ENCODE peak calls at places on chromosomes 6 and 20, in nine cellular contexts. N is endothelial cell, E is Calu3, M is esophagus squamous epithelium, W is heart left ventricle, A is WTC11, R is ovary, K is IMR-90, J is HCT116. Y is an unnamed sample.

GRCh38 chr20:23235173-23236027 is 115.2 kb upstream of the NXT1 start:
- DNase-seq in N (peak; percentile 73), E (peak; percentile 23), M (no peak), W (peak; percentile 85), A (peak; percentile 78), R (peak; percentile 76), K (peak; percentile 54), J (peak; percentile 52), Y (peak; percentile 84)

GRCh38 chr20:51639206-51639832 is 96.8 kb upstream of the NFATC2 start:
- DNase-seq in N (peak; percentile 85), E (peak; percentile 86), M (no peak), W (peak; percentile 74), A (peak; percentile 90), R (peak; percentile 57), K (peak; percentile 70), J (peak; percentile 52), Y (peak; percentile 89)

GRCh38 chr6:19812512-19813119 is 24.6 kb upstream of the ID4 start:
- DNase-seq in N (peak; percentile 8), E (no peak), M (no peak), W (no peak), A (no peak), R (no peak), K (peak; percentile 61), J (peak; percentile 38), Y (no peak)

GRCh38 chr20:62887147-62887859 is 25.7 kb upstream of the TCFL5 start:
- DNase-seq in N (no peak), E (no peak), M (no peak), W (no peak), A (no peak), R (peak; percentile 42), K (peak; percentile 96), J (no peak), Y (no peak)

GRCh38 chr6:38158762-38159350 is 339.3 kb downstream of the ZFAND3 start:
- DNase-seq in N (no peak), E (no peak), M (no peak), W (no peak), A (no peak), R (no peak), K (no peak), J (no peak), Y (no peak)

GRCh38 chr6:14524319-14524718 is 406.7 kb downstream of the CD83 start:
- DNase-seq in N (no peak), E (no peak), M (no peak), W (no peak), A (no peak), R (no peak), K (peak; percentile 92), J (no peak), Y (no peak)

GRCh38 chr6:116631379-116631990 is 15.2 kb downstream of the RSPH4A start:
- DNase-seq in N (peak; percentile 35), E (no peak), M (no peak), W (no peak), A (peak; percentile 19), R (peak; percentile 10), K (no peak), J (no peak), Y (no peak)

GRCh38 chr6:20366082-20366834 is 35.4 kb upstream of the E2F3 start:
- DNase-seq in N (no peak), E (no peak), M (no peak), W (no peak), A (no peak), R (no peak), K (no peak), J (no peak), Y (no peak)

GRCh38 chr6:137094411-137095008 is 49.7 kb upstream of the IL20RA start:
- DNase-seq in N (peak; percentile 55), E (peak; percentile 44), M (no peak), W (no peak), A (peak; percentile 55), R (peak; percentile 25), K (peak; percentile 67), J (peak; percentile 56), Y (no peak)

GRCh38 chr6:89321571-89321970 is 6.5 kb upstream of the GABRR2 start:
- DNase-seq in N (no peak), E (no peak), M (no peak), W (no peak), A (no peak), R (no peak), K (no peak), J (no peak), Y (no peak)

GRCh38 chr20:364905-365794 is 15.4 kb upstream of the TRIB3 start:
- DNase-seq in N (no peak), E (no peak), M (no peak), W (no peak), A (no peak), R (no peak), K (peak; percentile 51), J (peak; percentile 73), Y (no peak)

GRCh38 chr20:20713244-20713765 is 861 bp upstream of the RALGAPA2 start:
- DNase-seq in N (no peak), E (no peak), M (no peak), W (no peak), A (peak; percentile 26), R (peak; percentile 18), K (no peak), J (no peak), Y (no peak)

GRCh38 chr6:14645221-14645620 is 527.6 kb downstream of the CD83 start:
- DNase-seq in N (no peak), E (no peak), M (no peak), W (no peak), A (no peak), R (no peak), K (no peak), J (no peak), Y (no peak)

GRCh38 chr20:31661625-31662371 is 24.1 kb downstream of the COX4I2 start:
- DNase-seq in N (peak; percentile 80), E (peak; percentile 90), M (no peak), W (peak; percentile 90), A (peak; percentile 87), R (peak; percentile 81), K (peak; percentile 54), J (peak; percentile 40), Y (peak; percentile 89)

GRCh38 chr6:36608788-36609563 is 14.8 kb downstream of the SRSF3 start:
- DNase-seq in N (no peak), E (no peak), M (no peak), W (no peak), A (peak; percentile 2), R (no peak), K (no peak), J (no peak), Y (no peak)

GRCh38 chr6:108838101-108838717 is 10.0 kb upstream of the ARMC2 start:
- DNase-seq in N (peak; percentile 44), E (peak; percentile 30), M (no peak), W (no peak), A (peak; percentile 76), R (no peak), K (peak; percentile 6), J (no peak), Y (no peak)

GRCh38 chr20:17287503-17287902 is 60.7 kb downstream of the PCSK2 start:
- DNase-seq in N (no peak), E (no peak), M (no peak), W (no peak), A (peak; percentile 60), R (no peak), K (no peak), J (no peak), Y (no peak)
- TF ChIP-seq CTCF in N (peak; percentile 61), E (no peak), M (no peak), W (no peak), A (peak; percentile 73), R (no peak), K (peak; percentile 4), J (peak; percentile 52), Y (peak; percentile 13)

GRCh38 chr6:160049346-160049745 is 72.3 kb upstream of the SLC22A1 start:
- DNase-seq in N (no peak), E (no peak), M (no peak), W (no peak), A (no peak), R (no peak), K (no peak), J (no peak), Y (no peak)

GRCh38 chr6:160050022-160050421 is 71.6 kb upstream of the SLC22A1 start:
- DNase-seq in N (no peak), E (no peak), M (no peak), W (no peak), A (no peak), R (no peak), K (no peak), J (no peak), Y (no peak)

GRCh38 chr6:160043784-160044183 is 74.9 kb downstream of the IGF2R start:
- DNase-seq in N (no peak), E (no peak), M (no peak), W (no peak), A (no peak), R (no peak), K (no peak), J (no peak), Y (no peak)

GRCh38 chr6:160051390-160051789 is 70.2 kb upstream of the SLC22A1 start:
- DNase-seq in N (no peak), E (no peak), M (no peak), W (no peak), A (no peak), R (no peak), K (no peak), J (no peak), Y (no peak)

GRCh38 chr6:160048471-160048870 is 73.1 kb upstream of the SLC22A1 start:
- DNase-seq in N (no peak), E (no peak), M (no peak), W (no peak), A (no peak), R (no peak), K (no peak), J (no peak), Y (no peak)
- TF ChIP-seq CTCF in N (no peak), E (no peak), M (no peak), W (no peak), A (no peak), R (no peak), K (no peak), J (no peak), Y (no peak)

DNA sequence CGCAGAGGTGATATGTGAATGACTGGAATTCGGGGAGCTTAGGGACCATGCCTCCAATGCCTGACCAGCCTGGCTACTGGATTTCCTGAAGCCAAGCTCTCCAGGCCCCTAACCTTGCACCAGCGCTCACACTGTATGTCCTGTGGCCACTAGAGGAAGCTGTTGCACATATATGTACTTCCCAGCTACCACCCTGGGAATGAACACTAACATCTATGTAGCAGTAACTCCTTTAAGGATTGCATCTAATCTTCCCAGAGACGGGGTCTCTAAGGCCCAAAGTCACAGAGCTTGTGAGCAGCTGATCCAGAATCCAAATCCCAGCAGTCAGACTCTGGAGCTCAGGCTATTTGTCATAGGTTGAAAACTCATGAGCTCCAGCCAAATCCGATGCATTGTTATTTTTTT is 20.4 kb upstream of the BPIFB1 start:
- DNase-seq in N (peak; percentile 55), E (peak; percentile 81), M (no peak), W (no peak), A (peak; percentile 63), R (no peak), K (peak; percentile 53), J (peak; percentile 62), Y (no peak)
- TF ChIP-seq CTCF in N (no peak), E (peak; percentile 87), M (peak; percentile 29), W (no peak), A (no peak), R (no peak), K (peak; percentile 59), J (peak; percentile 82), Y (peak; percentile 58)

DNA sequence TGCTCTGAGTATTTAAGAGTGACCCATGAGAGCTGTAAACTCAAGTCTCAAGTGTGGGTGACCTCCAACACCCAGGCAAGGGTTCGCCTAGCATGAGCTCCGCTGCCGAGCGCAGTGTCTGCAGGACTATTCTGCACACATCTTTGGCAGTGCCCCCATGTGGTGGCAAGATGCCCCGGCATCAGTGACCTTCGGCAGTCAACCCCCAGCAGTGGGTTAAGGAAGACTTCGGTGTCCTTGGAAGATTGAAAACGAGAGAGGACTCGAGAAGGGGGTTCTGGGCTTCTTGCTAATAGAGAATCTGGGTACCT is 43.1 kb downstream of the RBM38 start:
- DNase-seq in N (no peak), E (no peak), M (no peak), W (no peak), A (no peak), R (no peak), K (no peak), J (no peak), Y (no peak)
- TF ChIP-seq CTCF in N (no peak), E (peak; percentile 20), M (no peak), W (no peak), A (no peak), R (no peak), K (no peak), J (peak; percentile 60), Y (no peak)

Y was measured in osteocyte.